ENCODE peak calls at places on chromosome 10, in seven cellular contexts. J is HCT116, R is colonic mucosa, C is thoracic aorta, U is neuronal stem cell, T is astrocyte, K is AG04450. E is an unnamed sample. For H3K27me3, the result is how much of the 10 kb centered on the place peaks cover.

GRCh38 chr10:49610015-49610734 is at the start of gene SLC18A3:
- DNase-seq in U (no peak), C (no peak), J (no peak), K (no peak), R (no peak), T (no peak), E (no peak)

GRCh38 chr10:100775346-100775745 is 30.0 kb downstream of the PAX2 start:
- DNase-seq in U (no peak), C (no peak), R (no peak), J (no peak), T (no peak), K (no peak), E (no peak)

GRCh38 chr10:91758303-91759146 is 39.7 kb upstream of the TNKS2 start:
- DNase-seq in K (peak), J (peak), T (peak), C (no peak), R (no peak), U (peak), E (no peak)

GRCh38 chr10:101337836-101338235 is 16.1 kb upstream of the BTRC start:
- DNase-seq in K (no peak), J (no peak), T (no peak), R (no peak), C (no peak), U (no peak), E (no peak)

GRCh38 chr10:130023454-130024230 is 59.6 kb upstream of the EBF3 start:
- DNase-seq in C (no peak), R (no peak), J (no peak), U (no peak), K (no peak), T (no peak), E (no peak)

GRCh38 chr10:117217196-117217761 is 20.0 kb downstream of the KCNK18 start:
- DNase-seq in R (peak), C (no peak), U (no peak), T (no peak), K (no peak), J (no peak), E (no peak)

GRCh38 chr10:63539994-63540393 is 18.8 kb downstream of the REEP3 start:
- DNase-seq in T (no peak), J (no peak), R (no peak), K (no peak), U (no peak), C (no peak), E (no peak)

GRCh38 chr10:27600915-27601314 is 96.8 kb downstream of the RAB18 start:
- DNase-seq in K (no peak), T (no peak), U (no peak), R (no peak), J (no peak), C (no peak), E (no peak)

GRCh38 chr10:93751832-93752231 is 5.9 kb upstream of the LGI1 start:
- DNase-seq in U (no peak), J (peak), K (no peak), R (peak), T (peak), C (no peak), E (no peak)

GRCh38 chr10:28089467-28089866 is 90.6 kb upstream of the ODAD2 start:
- DNase-seq in R (no peak), C (no peak), K (peak), U (no peak), T (peak), J (peak), E (no peak)

GRCh38 chr10:67306588-67307205 is 380.9 kb downstream of the LRRTM3 start:
- DNase-seq in U (peak), C (no peak), J (peak), K (no peak), T (no peak), R (no peak), E (peak)

GRCh38 chr10:396535-397220 is 261.4 kb downstream of the ZMYND11 start:
- DNase-seq in U (no peak), J (no peak), C (no peak), R (no peak), T (no peak), K (no peak), E (no peak)

GRCh38 chr10:97534746-97535367 is 36.1 kb downstream of the UBTD1 start:
- DNase-seq in K (no peak), T (no peak), C (no peak), U (no peak), J (no peak), R (no peak), E (no peak)

GRCh38 chr10:69912584-69912983 is 110.9 kb downstream of the COL13A1 start:
- DNase-seq in J (no peak), K (no peak), C (no peak), T (no peak), R (peak), U (no peak), E (no peak)

GRCh38 chr10:104640339-104641149 is 546 bp upstream of the SORCS3 start:
- DNase-seq in U (peak), R (no peak), C (no peak), K (no peak), J (no peak), T (no peak), E (no peak)

GRCh38 chr10:16699435-16699834 is 117.8 kb downstream of the RSU1 start:
- DNase-seq in J (no peak), R (no peak), K (no peak), T (no peak), U (no peak), C (no peak), E (no peak)

GRCh38 chr10:91617073-91617580 is 15.7 kb downstream of the PPP1R3C start:
- DNase-seq in T (peak), U (no peak), C (no peak), K (peak), R (no peak), J (no peak), E (no peak)

GRCh38 chr10:119395287-119396007 is 147.1 kb downstream of the RGS10 start:
- DNase-seq in R (no peak), J (no peak), U (no peak), K (no peak), T (peak), C (no peak), E (no peak)

GRCh38 chr10:96719205-96719604 is 1.1 kb downstream of the PIK3AP1 start:
- DNase-seq in J (no peak), T (no peak), K (no peak), U (no peak), R (no peak), C (no peak), E (no peak)

GRCh38 chr10:23871211-23871610 is 337.7 kb upstream of the KIAA1217 start:
- DNase-seq in J (no peak), U (no peak), R (no peak), C (no peak), T (no peak), K (no peak), E (no peak)

GRCh38 chr10:87658383-87658795 is 1.3 kb upstream of the PAPSS2 start:
- DNase-seq in T (no peak), J (no peak), C (no peak), K (no peak), U (no peak), R (no peak), E (no peak)

GRCh38 chr10:31274310-31274709 is 44.7 kb upstream of the ZEB1 start:
- DNase-seq in U (no peak), K (no peak), C (no peak), J (no peak), T (no peak), R (no peak), E (no peak)

GRCh38 chr10:87560495-87561222 is 56.0 kb downstream of the MINPP1 start:
- DNase-seq in U (no peak), R (no peak), C (no peak), T (no peak), K (no peak), J (no peak), E (no peak)

GRCh38 chr10:128642502-128642901 is 516.3 kb upstream of the MKI67 start:
- DNase-seq in R (no peak), T (no peak), U (no peak), K (no peak), J (no peak), C (no peak), E (no peak)

GRCh38 chr10:46526682-46527038 is 29.8 kb downstream of the GPRIN2 start:
- DNase-seq in J (no peak), R (no peak), T (no peak), C (no peak), K (no peak), U (no peak), E (no peak)

GRCh38 chr10:76117949-76118348 is 686.5 kb downstream of the LRMDA start:
- DNase-seq in C (no peak), U (no peak), K (no peak), T (peak), R (no peak), J (no peak), E (no peak)

GRCh38 chr10:103622935-103623574 is 129.6 kb downstream of the NEURL1 start:
- DNase-seq in R (no peak), K (no peak), J (no peak), T (no peak), C (no peak), U (no peak), E (no peak)

GRCh38 chr10:33799281-33799943 is 464.9 kb upstream of the NRP1 start:
- DNase-seq in U (no peak), K (no peak), T (peak), R (no peak), C (no peak), J (no peak), E (no peak)

GRCh38 chr10:132448248-132448731 is 51.3 kb downstream of the PWWP2B start:
- DNase-seq in T (no peak), C (no peak), J (peak), K (no peak), R (peak), U (no peak), E (no peak)

GRCh38 chr10:91944880-91945630 is 21.5 kb downstream of the BTAF1 start:
- DNase-seq in T (peak), C (no peak), R (no peak), J (no peak), K (no peak), U (no peak), E (no peak)

DNA sequence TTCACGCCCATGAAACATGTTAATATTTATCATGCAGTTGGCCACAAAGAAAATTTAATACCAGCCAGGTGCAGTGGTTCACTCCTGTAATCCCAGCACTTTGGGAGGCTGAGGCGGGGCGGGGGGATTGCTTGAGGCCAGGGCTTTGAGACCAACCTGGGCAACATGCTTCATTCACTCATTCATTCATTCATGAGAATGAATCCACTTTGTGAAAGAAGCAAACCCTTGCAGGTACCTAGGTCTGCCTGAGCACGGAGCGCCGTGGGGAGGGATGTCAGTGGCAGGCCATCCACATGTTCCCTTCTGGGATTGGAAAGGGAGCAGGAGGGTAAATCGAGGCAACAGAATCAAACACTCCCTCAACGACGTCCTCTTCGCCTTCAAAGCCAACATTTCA is 4.7 kb downstream of the ANXA11 start:
- DNase-seq in K (no peak), U (no peak), C (no peak), J (no peak), T (no peak), R (no peak), E (no peak)
- H3K27ac ChIP-seq in K (no peak), U (no peak), C (peak), J (peak), T (no peak), R (peak), E (no peak)

DNA sequence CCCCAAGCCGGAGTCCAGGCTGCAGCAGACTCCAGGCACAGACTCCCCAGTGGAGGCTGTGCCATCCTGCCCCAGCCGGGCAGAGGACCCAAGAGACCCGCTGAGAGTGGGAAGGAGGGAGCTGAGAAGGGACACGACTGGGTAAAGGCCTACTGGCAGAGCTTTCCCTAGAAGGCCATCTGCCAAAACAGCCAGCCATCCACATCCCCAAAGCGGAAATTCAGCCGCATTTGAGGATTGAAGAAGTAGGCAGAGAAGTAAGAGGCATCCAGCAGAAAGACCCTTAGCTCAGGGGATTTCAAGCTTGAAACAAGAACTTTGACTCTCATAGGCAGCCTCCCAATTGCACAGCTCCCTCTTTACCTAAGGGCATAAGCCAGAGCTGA is 853 bp downstream of the CPXM2 start:
- DNase-seq in R (no peak), U (no peak), J (no peak), C (no peak), T (no peak), K (no peak), E (no peak)
- H3K27me3 ChIP-seq in R (under half), U (half or more), J (under half), C (under half), T (under half), K (under half), E (under half)

DNA sequence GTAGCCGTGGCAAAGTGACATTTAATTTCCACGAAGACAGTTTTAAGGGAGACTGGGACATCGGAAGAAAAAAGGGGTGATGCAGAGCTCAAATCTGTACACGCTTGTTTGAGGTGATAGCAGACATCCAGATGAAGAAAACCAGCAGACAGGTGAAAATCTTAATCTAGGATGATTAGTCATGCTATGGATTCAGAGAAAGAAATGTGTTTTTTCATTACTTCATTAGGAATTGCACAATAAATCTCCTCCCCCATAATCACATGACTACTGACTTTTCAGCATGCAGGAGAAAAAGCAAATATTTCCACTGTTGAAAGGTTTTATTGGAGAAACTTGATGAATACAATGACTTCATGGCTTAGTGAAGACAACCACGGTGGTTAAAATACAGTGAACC is 2.5 kb downstream of the NUDT5 start:
- DNase-seq in U (no peak), J (no peak), K (no peak), C (no peak), R (no peak), T (peak), E (no peak)
- H3K27ac ChIP-seq in U (no peak), J (no peak), K (peak), C (no peak), R (no peak), T (peak), E (no peak)

GRCh38 chr10:124369066-124369465 is 49.7 kb downstream of the OAT start:
- DNase-seq in K (no peak), J (no peak), U (no peak), R (no peak), C (no peak), T (no peak), E (no peak)
- H3K27me3 ChIP-seq in K (under half), J (under half), U (under half), R (under half), C (under half), T (under half), E (under half)

GRCh38 chr10:64840341-64840740 is 1319.1 kb downstream of the REEP3 start:
- DNase-seq in T (no peak), J (no peak), U (no peak), R (no peak), K (no peak), C (no peak), E (no peak)
- H3K27ac ChIP-seq in T (no peak), J (no peak), U (no peak), R (no peak), K (no peak), C (no peak), E (no peak)

DNA sequence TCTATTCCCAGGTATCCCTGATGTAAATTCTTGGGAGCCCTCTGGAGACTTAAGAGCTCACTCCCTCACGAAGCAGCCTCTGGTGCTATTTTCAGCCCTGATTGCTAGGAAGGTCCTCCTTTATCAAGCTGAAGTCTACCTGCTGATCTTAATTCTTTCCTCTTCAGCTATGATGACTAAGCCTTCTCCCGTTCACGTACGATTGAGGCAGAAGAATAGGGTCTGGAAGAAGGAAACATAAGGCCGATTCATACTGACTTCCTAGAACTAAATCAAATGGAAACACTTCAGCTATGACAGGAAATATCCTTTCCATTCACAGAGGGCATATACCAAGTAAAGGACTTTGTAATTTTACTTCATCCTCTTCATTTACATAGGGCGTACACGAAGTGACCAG is 107.0 kb downstream of the CPXM2 start:
- DNase-seq in U (no peak), K (no peak), T (no peak), R (peak), C (no peak), J (no peak), E (no peak)
- H3K27me3 ChIP-seq in U (under half), K (under half), T (under half), R (under half), C (under half), J (half or more), E (under half)

E was measured in iPS DF 6.9.